ENCODE peak calls at places on chromosomes 12 and 14, in four cellular contexts. One of them, this sample, is unnamed.

GRCh38 chr14:99752486-99753121 is 40.6 kb upstream of the EML1 start:
- DNase-seq in HepG2: no peak
- DNase-seq in GM12878: no peak
- DNase-seq in K562: no peak
- DNase-seq in this sample: no peak

GRCh38 chr14:23174785-23175184 is 8.7 kb downstream of the SLC7A8 start:
- DNase-seq in K562: no peak
- DNase-seq in GM12878: no peak
- DNase-seq in HepG2: no peak
- DNase-seq in this sample: no peak

GRCh38 chr14:55374771-55375170 is 36.9 kb downstream of the ATG14 start:
- DNase-seq in K562: no peak
- DNase-seq in HepG2: no peak
- DNase-seq in GM12878: no peak
- DNase-seq in this sample: no peak

GRCh38 chr14:38948171-38948570 is 154.9 kb downstream of the SEC23A start:
- DNase-seq in K562: no peak
- DNase-seq in HepG2: no peak
- DNase-seq in GM12878: no peak
- DNase-seq in this sample: no peak

GRCh38 chr12:75529826-75530225 is 18.4 kb upstream of the KRR1 start:
- DNase-seq in HepG2: no peak
- DNase-seq in K562: no peak
- DNase-seq in GM12878: no peak
- DNase-seq in this sample: no peak

GRCh38 chr14:89955418-89956293 is at the start of gene TDP1:
- DNase-seq in K562: peak
- DNase-seq in GM12878: peak
- DNase-seq in HepG2: peak
- DNase-seq in this sample: peak

GRCh38 chr12:72966684-72967083 is 694.5 kb downstream of the TRHDE start:
- DNase-seq in K562: no peak
- DNase-seq in HepG2: no peak
- DNase-seq in GM12878: no peak
- DNase-seq in this sample: no peak

GRCh38 chr12:20018406-20018805 is 349.9 kb upstream of the PDE3A start:
- DNase-seq in GM12878: no peak
- DNase-seq in K562: no peak
- DNase-seq in HepG2: no peak
- DNase-seq in this sample: no peak

GRCh38 chr12:28998662-28999120 is 150.4 kb upstream of the FAR2 start:
- DNase-seq in GM12878: no peak
- DNase-seq in HepG2: peak
- DNase-seq in K562: no peak
- DNase-seq in this sample: no peak

GRCh38 chr12:68113644-68114043 is 45.9 kb downstream of the IFNG start:
- DNase-seq in K562: no peak
- DNase-seq in GM12878: no peak
- DNase-seq in HepG2: no peak
- DNase-seq in this sample: peak

GRCh38 chr12:132043770-132044467 is 94.2 kb downstream of the EP400 start:
- DNase-seq in K562: no peak
- DNase-seq in GM12878: no peak
- DNase-seq in HepG2: no peak
- DNase-seq in this sample: no peak

GRCh38 chr12:132044661-132045412 is 95.1 kb downstream of the EP400 start:
- DNase-seq in K562: no peak
- DNase-seq in HepG2: no peak
- DNase-seq in GM12878: no peak
- DNase-seq in this sample: no peak

GRCh38 chr12:132043216-132043615 is 93.5 kb downstream of the EP400 start:
- DNase-seq in GM12878: no peak
- DNase-seq in K562: no peak
- DNase-seq in HepG2: no peak
- DNase-seq in this sample: no peak

GRCh38 chr12:132045751-132046150 is 96.0 kb downstream of the EP400 start:
- DNase-seq in K562: no peak
- DNase-seq in HepG2: no peak
- DNase-seq in GM12878: no peak
- DNase-seq in this sample: no peak

DNA sequence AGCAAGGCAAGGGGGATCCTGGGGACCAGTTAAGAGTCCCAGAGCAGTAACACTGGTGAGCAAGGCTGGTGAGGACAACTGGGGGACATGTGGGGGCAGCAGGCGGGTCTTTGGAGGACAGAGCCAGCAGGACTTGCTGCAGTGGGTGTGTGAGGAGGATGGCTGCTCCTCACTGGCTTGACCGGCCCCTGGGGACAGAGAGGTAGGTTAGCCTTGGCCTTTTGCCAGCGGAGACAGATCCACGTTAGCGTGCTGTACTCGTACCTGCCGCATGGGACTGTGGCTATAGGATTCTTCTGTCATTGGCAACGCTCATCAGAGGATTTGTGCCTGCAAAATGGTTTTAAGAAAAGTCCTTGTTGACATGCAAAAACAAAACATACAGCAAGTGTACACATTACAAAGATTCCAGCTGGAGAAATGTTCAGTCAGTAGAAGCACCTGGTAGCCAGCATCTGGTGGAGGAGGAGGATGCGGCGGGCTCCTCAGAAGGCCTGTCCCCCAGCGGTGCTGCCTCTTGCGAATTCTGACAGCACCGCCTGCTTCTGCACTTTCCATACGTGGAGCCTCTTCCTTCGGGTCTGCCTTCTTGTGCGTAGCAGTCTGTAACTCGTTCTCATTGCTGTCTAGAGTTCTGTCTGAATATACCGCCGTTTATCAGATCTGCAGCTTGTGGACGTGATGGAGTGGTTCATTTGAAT is 91.3 kb downstream of the EP400 start:
- DNase-seq in GM12878: no peak
- DNase-seq in HepG2: no peak
- DNase-seq in K562: no peak
- DNase-seq in this sample: no peak
- TF ChIP-seq JUND in GM12878: no peak
- TF ChIP-seq JUND in HepG2: no peak
- TF ChIP-seq JUND in K562: no peak
- TF ChIP-seq JUND in this sample: no peak

DNA sequence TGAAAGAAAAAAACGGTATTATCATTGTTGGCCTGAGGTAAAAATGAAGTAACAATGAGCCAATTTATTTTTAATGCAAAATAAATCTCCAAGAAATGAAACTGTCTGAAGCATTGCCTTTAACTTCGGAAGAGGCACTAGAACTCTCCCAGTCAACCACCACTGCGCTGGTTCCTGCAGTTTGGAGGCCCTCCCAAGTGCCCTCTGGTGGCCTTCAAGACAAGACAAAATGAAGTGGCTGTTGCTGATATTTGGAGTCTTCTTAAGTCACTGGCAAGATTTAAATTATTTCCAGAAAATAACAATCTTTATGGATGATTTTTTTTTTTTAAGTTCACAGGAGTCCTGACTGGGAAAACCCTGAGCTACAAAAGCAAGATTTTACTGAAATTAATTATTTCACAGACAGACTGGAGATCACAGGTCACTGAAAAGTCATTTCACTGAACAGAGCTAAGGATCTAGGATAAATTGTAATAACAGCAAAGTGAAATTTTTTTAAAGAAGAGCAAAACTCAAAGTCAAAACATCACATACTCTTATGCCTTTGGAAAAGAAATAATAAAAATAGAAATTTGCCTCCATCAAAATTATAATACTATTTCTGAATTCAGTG is 58.2 kb downstream of the DICER1 start:
- DNase-seq in GM12878: no peak
- DNase-seq in HepG2: peak
- DNase-seq in K562: peak
- DNase-seq in this sample: peak
- TF ChIP-seq CBX5 in GM12878: no peak
- TF ChIP-seq CBX5 in HepG2: no peak
- TF ChIP-seq CBX5 in K562: no peak
- TF ChIP-seq CBX5 in this sample: no peak

GRCh38 chr12:30806989-30807694 is 52.4 kb upstream of the CAPRIN2 start:
- DNase-seq in HepG2: peak
- DNase-seq in K562: peak
- DNase-seq in GM12878: peak
- DNase-seq in this sample: peak
- TF ChIP-seq JUND in HepG2: no peak
- TF ChIP-seq JUND in K562: no peak
- TF ChIP-seq JUND in GM12878: no peak
- TF ChIP-seq JUND in this sample: no peak

DNA sequence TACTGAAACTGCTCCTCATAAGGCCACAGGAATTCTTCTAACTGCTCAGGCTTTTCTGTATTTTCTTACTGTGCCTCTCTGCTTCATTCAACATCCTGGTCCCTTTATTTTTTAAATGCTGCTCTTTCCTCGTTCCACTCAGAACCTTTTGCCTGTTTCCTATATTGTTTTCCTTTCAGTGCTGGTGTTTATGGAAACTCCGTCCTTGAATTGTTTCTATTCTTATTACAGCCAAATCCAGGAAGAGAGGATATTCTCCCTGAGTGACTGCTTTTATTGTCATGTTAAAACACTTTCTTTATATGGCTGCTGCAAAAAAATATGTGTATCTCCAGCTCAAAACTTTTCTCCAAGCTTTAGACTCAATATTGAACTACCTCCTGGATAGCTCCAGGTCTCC is 173.0 kb upstream of the E2F7 start:
- DNase-seq in K562: no peak
- DNase-seq in HepG2: no peak
- DNase-seq in GM12878: no peak
- DNase-seq in this sample: no peak
- TF ChIP-seq CBX5 in K562: no peak
- TF ChIP-seq CBX5 in HepG2: no peak
- TF ChIP-seq CBX5 in GM12878: no peak
- TF ChIP-seq CBX5 in this sample: no peak

GRCh38 chr14:65879218-65880009 is 466.9 kb downstream of the FUT8 start:
- DNase-seq in HepG2: no peak
- DNase-seq in GM12878: no peak
- DNase-seq in K562: no peak
- DNase-seq in this sample: no peak
- TF ChIP-seq JUND in HepG2: no peak
- TF ChIP-seq JUND in GM12878: no peak
- TF ChIP-seq JUND in K562: no peak
- TF ChIP-seq JUND in this sample: no peak

DNA sequence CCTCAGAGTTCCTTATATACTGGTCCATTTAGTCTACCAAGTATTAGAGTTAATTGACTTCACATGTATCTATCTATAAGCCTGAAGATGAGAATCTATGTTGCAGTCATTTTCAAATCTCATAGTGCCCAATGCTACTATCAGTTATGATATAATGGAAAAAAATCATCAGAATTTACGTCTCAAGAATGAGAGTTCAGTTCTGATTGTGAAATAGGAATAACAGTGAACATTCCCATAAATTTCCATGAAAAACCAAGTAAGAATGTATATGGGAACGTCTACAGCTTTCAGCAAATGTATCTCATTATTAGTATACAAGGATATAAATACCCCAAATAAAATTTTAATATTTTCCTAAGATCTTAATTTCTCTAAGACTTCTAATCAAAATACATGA is 77.2 kb downstream of the PPP1R12A start:
- DNase-seq in GM12878: no peak
- DNase-seq in K562: no peak
- DNase-seq in HepG2: no peak
- DNase-seq in this sample: no peak
- TF ChIP-seq CBX5 in GM12878: no peak
- TF ChIP-seq CBX5 in K562: no peak
- TF ChIP-seq CBX5 in HepG2: no peak
- TF ChIP-seq CBX5 in this sample: no peak

GRCh38 chr14:67513631-67514108 is 19.4 kb upstream of the PLEKHH1 start:
- DNase-seq in K562: no peak
- DNase-seq in GM12878: no peak
- DNase-seq in HepG2: no peak
- DNase-seq in this sample: no peak

GRCh38 chr14:67514203-67514607 is 18.9 kb upstream of the PLEKHH1 start:
- DNase-seq in K562: no peak
- DNase-seq in GM12878: no peak
- DNase-seq in HepG2: no peak
- DNase-seq in this sample: no peak

GRCh38 chr14:67516679-67517078 is 16.4 kb upstream of the PLEKHH1 start:
- DNase-seq in K562: no peak
- DNase-seq in GM12878: no peak
- DNase-seq in HepG2: no peak
- DNase-seq in this sample: no peak

GRCh38 chr14:67515386-67516079 is 17.6 kb upstream of the PLEKHH1 start:
- DNase-seq in GM12878: no peak
- DNase-seq in HepG2: no peak
- DNase-seq in K562: no peak
- DNase-seq in this sample: peak

GRCh38 chr14:67514650-67515385 is 18.3 kb upstream of the PLEKHH1 start:
- DNase-seq in HepG2: no peak
- DNase-seq in GM12878: no peak
- DNase-seq in K562: peak
- DNase-seq in this sample: peak
- TF ChIP-seq JUND in HepG2: no peak
- TF ChIP-seq JUND in GM12878: no peak
- TF ChIP-seq JUND in K562: no peak
- TF ChIP-seq JUND in this sample: no peak

This sample was measured in H1.